ENCODE peak calls at places on chromosomes 16 and 17, in nine cellular contexts. One of them, this sample, is unnamed.

GRCh38 chr16:11049396-11050059 is 105.2 kb downstream of the CLEC16A start:
- DNase-seq in spleen: no peak
- DNase-seq in fibroblast of mammary gland: no peak
- DNase-seq in naive thymus-derived CD4-positive, alpha-beta T cell: no peak
- DNase-seq in astrocyte of the cerebellum: no peak
- DNase-seq in cardiac fibroblast: peak; percentile 29
- DNase-seq in HFF-Myc: no peak
- DNase-seq in fibroblast of the aortic adventitia: no peak
- DNase-seq in sigmoid colon: peak; percentile 51
- DNase-seq in this sample: no peak

GRCh38 chr16:27431773-27432599 is 30.0 kb downstream of the IL21R start:
- DNase-seq in spleen: peak; percentile 34
- DNase-seq in fibroblast of mammary gland: peak; percentile 65
- DNase-seq in naive thymus-derived CD4-positive, alpha-beta T cell: no peak
- DNase-seq in astrocyte of the cerebellum: no peak
- DNase-seq in cardiac fibroblast: peak; percentile 33
- DNase-seq in HFF-Myc: no peak
- DNase-seq in fibroblast of the aortic adventitia: no peak
- DNase-seq in sigmoid colon: peak; percentile 17
- DNase-seq in this sample: no peak

GRCh38 chr17:82970818-82971610 is 108.4 kb upstream of the METRNL start:
- DNase-seq in spleen: no peak
- DNase-seq in fibroblast of mammary gland: no peak
- DNase-seq in naive thymus-derived CD4-positive, alpha-beta T cell: no peak
- DNase-seq in astrocyte of the cerebellum: no peak
- DNase-seq in cardiac fibroblast: no peak
- DNase-seq in HFF-Myc: no peak
- DNase-seq in fibroblast of the aortic adventitia: no peak
- DNase-seq in sigmoid colon: no peak
- DNase-seq in this sample: no peak

GRCh38 chr16:3759736-3760135 is 42.4 kb upstream of the TRAP1 start:
- DNase-seq in spleen: no peak
- DNase-seq in fibroblast of mammary gland: no peak
- DNase-seq in naive thymus-derived CD4-positive, alpha-beta T cell: no peak
- DNase-seq in astrocyte of the cerebellum: no peak
- DNase-seq in cardiac fibroblast: no peak
- DNase-seq in HFF-Myc: no peak
- DNase-seq in fibroblast of the aortic adventitia: no peak
- DNase-seq in sigmoid colon: no peak
- DNase-seq in this sample: no peak

GRCh38 chr17:42917236-42917603 is 16.6 kb downstream of the G6PC1 start:
- DNase-seq in spleen: no peak
- DNase-seq in fibroblast of mammary gland: no peak
- DNase-seq in naive thymus-derived CD4-positive, alpha-beta T cell: no peak
- DNase-seq in astrocyte of the cerebellum: no peak
- DNase-seq in cardiac fibroblast: no peak
- DNase-seq in HFF-Myc: no peak
- DNase-seq in fibroblast of the aortic adventitia: no peak
- DNase-seq in sigmoid colon: no peak
- DNase-seq in this sample: no peak

GRCh38 chr17:29873476-29873875 is 56.6 kb downstream of the SSH2 start:
- DNase-seq in spleen: no peak
- DNase-seq in fibroblast of mammary gland: no peak
- DNase-seq in naive thymus-derived CD4-positive, alpha-beta T cell: no peak
- DNase-seq in astrocyte of the cerebellum: no peak
- DNase-seq in cardiac fibroblast: no peak
- DNase-seq in HFF-Myc: no peak
- DNase-seq in fibroblast of the aortic adventitia: no peak
- DNase-seq in sigmoid colon: no peak
- DNase-seq in this sample: no peak

GRCh38 chr16:20956319-20956718 is 55.7 kb downstream of the LYRM1 start:
- DNase-seq in spleen: no peak
- DNase-seq in fibroblast of mammary gland: peak; percentile 59
- DNase-seq in naive thymus-derived CD4-positive, alpha-beta T cell: no peak
- DNase-seq in astrocyte of the cerebellum: no peak
- DNase-seq in cardiac fibroblast: peak; percentile 46
- DNase-seq in HFF-Myc: peak; percentile 6
- DNase-seq in fibroblast of the aortic adventitia: peak; percentile 37
- DNase-seq in sigmoid colon: no peak
- DNase-seq in this sample: no peak

GRCh38 chr16:49921791-49922456 is 66.0 kb upstream of the ZNF423 start:
- DNase-seq in spleen: peak; percentile 68
- DNase-seq in fibroblast of mammary gland: peak; percentile 36
- DNase-seq in naive thymus-derived CD4-positive, alpha-beta T cell: peak; percentile 4
- DNase-seq in astrocyte of the cerebellum: peak; percentile 43
- DNase-seq in cardiac fibroblast: peak; percentile 68
- DNase-seq in HFF-Myc: peak; percentile 15
- DNase-seq in fibroblast of the aortic adventitia: peak; percentile 54
- DNase-seq in sigmoid colon: peak; percentile 72
- DNase-seq in this sample: peak; percentile 4

GRCh38 chr17:60599220-60599619 is 773 bp upstream of the PPM1D start:
- DNase-seq in spleen: no peak
- DNase-seq in fibroblast of mammary gland: no peak
- DNase-seq in naive thymus-derived CD4-positive, alpha-beta T cell: no peak
- DNase-seq in astrocyte of the cerebellum: no peak
- DNase-seq in cardiac fibroblast: no peak
- DNase-seq in HFF-Myc: no peak
- DNase-seq in fibroblast of the aortic adventitia: no peak
- DNase-seq in sigmoid colon: no peak
- DNase-seq in this sample: no peak

GRCh38 chr16:79339863-79340262 is 260.7 kb downstream of the MAF start:
- DNase-seq in spleen: no peak
- DNase-seq in fibroblast of mammary gland: no peak
- DNase-seq in naive thymus-derived CD4-positive, alpha-beta T cell: no peak
- DNase-seq in astrocyte of the cerebellum: no peak
- DNase-seq in cardiac fibroblast: no peak
- DNase-seq in HFF-Myc: no peak
- DNase-seq in fibroblast of the aortic adventitia: no peak
- DNase-seq in sigmoid colon: no peak
- DNase-seq in this sample: no peak

GRCh38 chr17:8151120-8151640 is 1.0 kb downstream of the PER1 start:
- DNase-seq in spleen: peak; percentile 98
- DNase-seq in fibroblast of mammary gland: peak; percentile 91
- DNase-seq in naive thymus-derived CD4-positive, alpha-beta T cell: peak; percentile 91
- DNase-seq in astrocyte of the cerebellum: peak; percentile 79
- DNase-seq in cardiac fibroblast: peak; percentile 94
- DNase-seq in HFF-Myc: no peak
- DNase-seq in fibroblast of the aortic adventitia: peak; percentile 89
- DNase-seq in sigmoid colon: peak; percentile 98
- DNase-seq in this sample: peak; percentile 85
- H3K4me3 ChIP-seq in spleen: peak overlapping the region; percentile 71
- H3K4me3 ChIP-seq in fibroblast of mammary gland: peak overlapping the region; percentile 97
- H3K4me3 ChIP-seq in naive thymus-derived CD4-positive, alpha-beta T cell: peak overlapping the region; percentile 80
- H3K4me3 ChIP-seq in astrocyte of the cerebellum: peak overlapping the region; percentile 94
- H3K4me3 ChIP-seq in cardiac fibroblast: peak overlapping the region; percentile 76
- H3K4me3 ChIP-seq in HFF-Myc: peak overlapping the region; percentile 82
- H3K4me3 ChIP-seq in fibroblast of the aortic adventitia: peak overlapping the region; percentile 81
- H3K4me3 ChIP-seq in sigmoid colon: peak overlapping the region; percentile 79
- H3K4me3 ChIP-seq in this sample: peak overlapping the region; percentile 87

GRCh38 chr16:554297-554621 is 5.9 kb upstream of the PRR35 start:
- DNase-seq in spleen: no peak
- DNase-seq in fibroblast of mammary gland: no peak
- DNase-seq in naive thymus-derived CD4-positive, alpha-beta T cell: no peak
- DNase-seq in astrocyte of the cerebellum: no peak
- DNase-seq in cardiac fibroblast: no peak
- DNase-seq in HFF-Myc: no peak
- DNase-seq in fibroblast of the aortic adventitia: no peak
- DNase-seq in sigmoid colon: no peak
- DNase-seq in this sample: no peak

GRCh38 chr16:555528-556478 is 4.4 kb upstream of the PRR35 start:
- DNase-seq in spleen: no peak
- DNase-seq in fibroblast of mammary gland: no peak
- DNase-seq in naive thymus-derived CD4-positive, alpha-beta T cell: no peak
- DNase-seq in astrocyte of the cerebellum: no peak
- DNase-seq in cardiac fibroblast: no peak
- DNase-seq in HFF-Myc: no peak
- DNase-seq in fibroblast of the aortic adventitia: no peak
- DNase-seq in sigmoid colon: no peak
- DNase-seq in this sample: no peak

GRCh38 chr16:556479-557173 is 3.6 kb upstream of the PRR35 start:
- DNase-seq in spleen: no peak
- DNase-seq in fibroblast of mammary gland: no peak
- DNase-seq in naive thymus-derived CD4-positive, alpha-beta T cell: no peak
- DNase-seq in astrocyte of the cerebellum: no peak
- DNase-seq in cardiac fibroblast: no peak
- DNase-seq in HFF-Myc: no peak
- DNase-seq in fibroblast of the aortic adventitia: no peak
- DNase-seq in sigmoid colon: no peak
- DNase-seq in this sample: no peak

GRCh38 chr16:553601-554296 is 6.4 kb upstream of the PRR35 start:
- DNase-seq in spleen: no peak
- DNase-seq in fibroblast of mammary gland: no peak
- DNase-seq in naive thymus-derived CD4-positive, alpha-beta T cell: no peak
- DNase-seq in astrocyte of the cerebellum: no peak
- DNase-seq in cardiac fibroblast: no peak
- DNase-seq in HFF-Myc: no peak
- DNase-seq in fibroblast of the aortic adventitia: no peak
- DNase-seq in sigmoid colon: no peak
- DNase-seq in this sample: no peak

DNA sequence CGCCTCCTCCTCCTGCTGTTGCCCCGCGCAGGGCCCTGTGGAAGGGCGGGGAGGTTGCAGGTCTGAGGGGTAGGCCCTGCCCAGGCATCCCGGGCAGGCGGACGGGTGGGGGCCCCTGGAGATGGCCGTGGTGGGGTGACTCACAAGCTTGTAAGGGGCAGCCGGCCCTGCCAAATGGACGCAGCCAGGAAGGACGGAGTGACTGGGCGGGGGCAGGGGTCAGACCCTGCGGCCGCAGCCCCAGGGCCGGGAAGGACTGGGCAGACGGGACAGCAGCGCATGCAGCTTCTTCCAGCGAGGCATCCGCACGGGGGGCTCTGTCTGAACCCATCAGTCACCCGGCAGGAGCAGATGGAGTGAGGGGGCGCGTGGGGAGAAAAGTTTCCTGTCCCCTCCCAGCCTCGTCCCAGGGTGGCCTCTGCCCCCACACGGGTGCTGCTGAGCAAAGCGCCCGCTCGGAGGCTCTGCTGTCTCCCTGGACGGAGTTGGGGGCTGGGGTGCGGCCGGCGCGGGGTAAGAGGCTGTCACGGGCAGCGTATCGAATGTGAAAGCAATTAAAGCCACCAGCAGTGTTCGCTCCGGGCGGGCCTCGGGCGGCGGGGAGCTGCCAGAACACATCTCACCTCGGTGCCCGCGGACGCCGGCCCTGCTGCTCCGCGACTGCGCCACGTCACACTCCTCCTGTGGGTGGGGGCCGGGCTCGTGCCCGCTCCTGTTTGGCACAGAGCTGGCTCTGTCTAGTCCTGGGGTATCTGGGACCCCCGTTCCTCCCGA is 5.4 kb upstream of the PRR35 start:
- DNase-seq in spleen: no peak
- DNase-seq in fibroblast of mammary gland: peak; percentile 80
- DNase-seq in naive thymus-derived CD4-positive, alpha-beta T cell: no peak
- DNase-seq in astrocyte of the cerebellum: no peak
- DNase-seq in cardiac fibroblast: peak; percentile 69
- DNase-seq in HFF-Myc: no peak
- DNase-seq in fibroblast of the aortic adventitia: peak; percentile 65
- DNase-seq in sigmoid colon: no peak
- DNase-seq in this sample: no peak
- H3K4me3 ChIP-seq in spleen: no peak overlapping the region
- H3K4me3 ChIP-seq in fibroblast of mammary gland: no peak overlapping the region
- H3K4me3 ChIP-seq in naive thymus-derived CD4-positive, alpha-beta T cell: no peak overlapping the region
- H3K4me3 ChIP-seq in astrocyte of the cerebellum: no peak overlapping the region
- H3K4me3 ChIP-seq in cardiac fibroblast: no peak overlapping the region
- H3K4me3 ChIP-seq in HFF-Myc: no peak overlapping the region
- H3K4me3 ChIP-seq in fibroblast of the aortic adventitia: peak overlapping the region; percentile 28
- H3K4me3 ChIP-seq in sigmoid colon: no peak overlapping the region
- H3K4me3 ChIP-seq in this sample: no peak overlapping the region

DNA sequence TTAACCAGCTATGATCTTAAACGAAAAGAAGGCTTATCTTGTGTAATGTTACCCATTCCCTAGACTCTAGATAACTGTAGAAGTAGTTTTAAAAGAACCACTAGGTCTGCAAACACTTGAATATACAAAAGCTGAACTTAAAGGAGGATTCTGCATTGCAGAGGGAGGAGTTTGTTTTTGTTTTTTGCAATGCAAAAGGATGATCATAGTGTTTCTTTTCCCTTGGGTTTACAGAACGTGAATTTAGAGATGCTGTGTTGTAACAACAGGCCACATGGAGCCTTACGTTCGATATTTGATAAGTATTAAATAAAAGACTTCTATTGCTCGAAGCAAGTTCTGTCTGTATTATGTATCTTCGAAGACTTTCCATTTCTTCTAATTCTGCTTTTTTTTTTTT is 77.6 kb downstream of the CHD9 start:
- DNase-seq in spleen: no peak
- DNase-seq in fibroblast of mammary gland: peak; percentile 59
- DNase-seq in naive thymus-derived CD4-positive, alpha-beta T cell: no peak
- DNase-seq in astrocyte of the cerebellum: no peak
- DNase-seq in cardiac fibroblast: peak; percentile 64
- DNase-seq in HFF-Myc: no peak
- DNase-seq in fibroblast of the aortic adventitia: peak; percentile 37
- DNase-seq in sigmoid colon: no peak
- DNase-seq in this sample: no peak
- H3K4me3 ChIP-seq in spleen: no peak overlapping the region
- H3K4me3 ChIP-seq in fibroblast of mammary gland: peak overlapping the region; percentile 82
- H3K4me3 ChIP-seq in naive thymus-derived CD4-positive, alpha-beta T cell: no peak overlapping the region
- H3K4me3 ChIP-seq in astrocyte of the cerebellum: peak overlapping the region; percentile 75
- H3K4me3 ChIP-seq in cardiac fibroblast: peak overlapping the region; percentile 83
- H3K4me3 ChIP-seq in HFF-Myc: peak overlapping the region; percentile 73
- H3K4me3 ChIP-seq in fibroblast of the aortic adventitia: peak overlapping the region; percentile 83
- H3K4me3 ChIP-seq in sigmoid colon: peak overlapping the region; percentile 91
- H3K4me3 ChIP-seq in this sample: peak overlapping the region; percentile 84

GRCh38 chr16:66512589-66513404 is 37.1 kb downstream of the TK2 start:
- DNase-seq in spleen: no peak
- DNase-seq in fibroblast of mammary gland: peak; percentile 51
- DNase-seq in naive thymus-derived CD4-positive, alpha-beta T cell: no peak
- DNase-seq in astrocyte of the cerebellum: no peak
- DNase-seq in cardiac fibroblast: peak; percentile 79
- DNase-seq in HFF-Myc: no peak
- DNase-seq in fibroblast of the aortic adventitia: peak; percentile 41
- DNase-seq in sigmoid colon: peak; percentile 63
- DNase-seq in this sample: no peak

GRCh38 chr16:66509576-66509975 is 40.3 kb downstream of the TK2 start:
- DNase-seq in spleen: peak; percentile 60
- DNase-seq in fibroblast of mammary gland: no peak
- DNase-seq in naive thymus-derived CD4-positive, alpha-beta T cell: no peak
- DNase-seq in astrocyte of the cerebellum: no peak
- DNase-seq in cardiac fibroblast: no peak
- DNase-seq in HFF-Myc: no peak
- DNase-seq in fibroblast of the aortic adventitia: no peak
- DNase-seq in sigmoid colon: peak; percentile 56
- DNase-seq in this sample: no peak

GRCh38 chr16:66510711-66511614 is 39.0 kb downstream of the TK2 start:
- DNase-seq in spleen: no peak
- DNase-seq in fibroblast of mammary gland: no peak
- DNase-seq in naive thymus-derived CD4-positive, alpha-beta T cell: no peak
- DNase-seq in astrocyte of the cerebellum: no peak
- DNase-seq in cardiac fibroblast: no peak
- DNase-seq in HFF-Myc: no peak
- DNase-seq in fibroblast of the aortic adventitia: peak; percentile 36
- DNase-seq in sigmoid colon: peak; percentile 74
- DNase-seq in this sample: no peak

GRCh38 chr16:66510298-66510697 is 39.6 kb downstream of the TK2 start:
- DNase-seq in spleen: no peak
- DNase-seq in fibroblast of mammary gland: no peak
- DNase-seq in naive thymus-derived CD4-positive, alpha-beta T cell: no peak
- DNase-seq in astrocyte of the cerebellum: no peak
- DNase-seq in cardiac fibroblast: no peak
- DNase-seq in HFF-Myc: no peak
- DNase-seq in fibroblast of the aortic adventitia: no peak
- DNase-seq in sigmoid colon: peak; percentile 61
- DNase-seq in this sample: no peak

GRCh38 chr16:66511615-66512500 is 38.1 kb downstream of the TK2 start:
- DNase-seq in spleen: no peak
- DNase-seq in fibroblast of mammary gland: peak; percentile 84
- DNase-seq in naive thymus-derived CD4-positive, alpha-beta T cell: no peak
- DNase-seq in astrocyte of the cerebellum: peak; percentile 61
- DNase-seq in cardiac fibroblast: peak; percentile 81
- DNase-seq in HFF-Myc: peak; percentile 48
- DNase-seq in fibroblast of the aortic adventitia: peak; percentile 82
- DNase-seq in sigmoid colon: peak; percentile 61
- DNase-seq in this sample: no peak
- H3K4me3 ChIP-seq in spleen: no peak overlapping the region
- H3K4me3 ChIP-seq in fibroblast of mammary gland: no peak overlapping the region
- H3K4me3 ChIP-seq in naive thymus-derived CD4-positive, alpha-beta T cell: no peak overlapping the region
- H3K4me3 ChIP-seq in astrocyte of the cerebellum: no peak overlapping the region
- H3K4me3 ChIP-seq in cardiac fibroblast: no peak overlapping the region
- H3K4me3 ChIP-seq in HFF-Myc: no peak overlapping the region
- H3K4me3 ChIP-seq in fibroblast of the aortic adventitia: no peak overlapping the region
- H3K4me3 ChIP-seq in sigmoid colon: no peak overlapping the region
- H3K4me3 ChIP-seq in this sample: no peak overlapping the region

This sample was measured in skeletal muscle cell.